ENCODE peak calls at places on chromosomes 1 and 21, in six cellular contexts. One of them, this sample, is unnamed. For H3K27me3 and H3K36me3, the result is how much of the 10 kb centered on the place peaks cover.

GRCh38 chr1:156618853-156619581 is at the start of gene HAPLN2:
- DNase-seq in K562: peak
- DNase-seq in Panc1: no peak
- DNase-seq in effector memory CD4-positive, alpha-beta T cell: no peak
- DNase-seq in left lung: no peak
- DNase-seq in bronchial epithelial cell: peak
- DNase-seq in this sample: peak

GRCh38 chr1:64537942-64538341 is 68.0 kb downstream of the CACHD1 start:
- DNase-seq in Panc1: no peak
- DNase-seq in effector memory CD4-positive, alpha-beta T cell: no peak
- DNase-seq in bronchial epithelial cell: no peak
- DNase-seq in left lung: no peak
- DNase-seq in K562: no peak
- DNase-seq in this sample: no peak

GRCh38 chr1:173862769-173863223 is 5.0 kb downstream of the GAS5 start:
- DNase-seq in bronchial epithelial cell: no peak
- DNase-seq in Panc1: no peak
- DNase-seq in K562: peak
- DNase-seq in effector memory CD4-positive, alpha-beta T cell: no peak
- DNase-seq in left lung: no peak
- DNase-seq in this sample: no peak

GRCh38 chr1:54335396-54336056 is 70.7 kb downstream of the SSBP3 start:
- DNase-seq in K562: no peak
- DNase-seq in bronchial epithelial cell: peak
- DNase-seq in left lung: no peak
- DNase-seq in effector memory CD4-positive, alpha-beta T cell: no peak
- DNase-seq in Panc1: no peak
- DNase-seq in this sample: no peak

GRCh38 chr1:181676269-181676668 is 193.0 kb downstream of the CACNA1E start:
- DNase-seq in Panc1: peak
- DNase-seq in effector memory CD4-positive, alpha-beta T cell: no peak
- DNase-seq in left lung: no peak
- DNase-seq in bronchial epithelial cell: peak
- DNase-seq in K562: peak
- DNase-seq in this sample: no peak

GRCh38 chr1:189962171-189962570 is 515.5 kb downstream of the BRINP3 start:
- DNase-seq in Panc1: no peak
- DNase-seq in effector memory CD4-positive, alpha-beta T cell: no peak
- DNase-seq in left lung: no peak
- DNase-seq in bronchial epithelial cell: peak
- DNase-seq in K562: no peak
- DNase-seq in this sample: no peak

GRCh38 chr1:6961905-6962304 is 176.7 kb downstream of the CAMTA1 start:
- DNase-seq in Panc1: no peak
- DNase-seq in bronchial epithelial cell: no peak
- DNase-seq in effector memory CD4-positive, alpha-beta T cell: no peak
- DNase-seq in left lung: no peak
- DNase-seq in K562: no peak
- DNase-seq in this sample: no peak

GRCh38 chr1:41161851-41162250 is 80.3 kb downstream of the SCMH1 start:
- DNase-seq in effector memory CD4-positive, alpha-beta T cell: no peak
- DNase-seq in bronchial epithelial cell: no peak
- DNase-seq in K562: no peak
- DNase-seq in left lung: peak
- DNase-seq in Panc1: no peak
- DNase-seq in this sample: no peak

GRCh38 chr1:182624582-182624981 is 20.4 kb upstream of the RGS16 start:
- DNase-seq in left lung: no peak
- DNase-seq in bronchial epithelial cell: no peak
- DNase-seq in K562: no peak
- DNase-seq in Panc1: no peak
- DNase-seq in effector memory CD4-positive, alpha-beta T cell: no peak
- DNase-seq in this sample: no peak

GRCh38 chr1:47948126-47948525 is 49.1 kb downstream of the TRABD2B start:
- DNase-seq in Panc1: no peak
- DNase-seq in left lung: no peak
- DNase-seq in K562: peak
- DNase-seq in effector memory CD4-positive, alpha-beta T cell: no peak
- DNase-seq in bronchial epithelial cell: peak
- DNase-seq in this sample: no peak

GRCh38 chr21:36254106-36254941 is 65.7 kb upstream of the MORC3 start:
- DNase-seq in Panc1: no peak
- DNase-seq in effector memory CD4-positive, alpha-beta T cell: no peak
- DNase-seq in K562: no peak
- DNase-seq in bronchial epithelial cell: no peak
- DNase-seq in left lung: no peak
- DNase-seq in this sample: no peak

GRCh38 chr1:150999051-150999674 is 7.5 kb downstream of the MINDY1 start:
- DNase-seq in bronchial epithelial cell: no peak
- DNase-seq in effector memory CD4-positive, alpha-beta T cell: no peak
- DNase-seq in left lung: no peak
- DNase-seq in K562: peak
- DNase-seq in Panc1: no peak
- DNase-seq in this sample: no peak

GRCh38 chr1:162690672-162691434 is 58.6 kb downstream of the DDR2 start:
- DNase-seq in Panc1: peak
- DNase-seq in effector memory CD4-positive, alpha-beta T cell: no peak
- DNase-seq in bronchial epithelial cell: peak
- DNase-seq in K562: peak
- DNase-seq in left lung: no peak
- DNase-seq in this sample: peak

GRCh38 chr1:181191494-181192040 is 103.1 kb downstream of the IER5 start:
- DNase-seq in K562: no peak
- DNase-seq in bronchial epithelial cell: no peak
- DNase-seq in effector memory CD4-positive, alpha-beta T cell: no peak
- DNase-seq in left lung: no peak
- DNase-seq in Panc1: no peak
- DNase-seq in this sample: no peak

GRCh38 chr1:174052621-174053020 is 30.5 kb upstream of the RC3H1 start:
- DNase-seq in K562: no peak
- DNase-seq in left lung: no peak
- DNase-seq in bronchial epithelial cell: no peak
- DNase-seq in Panc1: no peak
- DNase-seq in effector memory CD4-positive, alpha-beta T cell: no peak
- DNase-seq in this sample: no peak

GRCh38 chr1:177287237-177287636 is 116.5 kb downstream of the BRINP2 start:
- DNase-seq in bronchial epithelial cell: no peak
- DNase-seq in K562: no peak
- DNase-seq in Panc1: no peak
- DNase-seq in effector memory CD4-positive, alpha-beta T cell: no peak
- DNase-seq in left lung: no peak
- DNase-seq in this sample: no peak

GRCh38 chr1:57406428-57406827 is 17.4 kb downstream of the DAB1 start:
- DNase-seq in effector memory CD4-positive, alpha-beta T cell: no peak
- DNase-seq in bronchial epithelial cell: no peak
- DNase-seq in left lung: no peak
- DNase-seq in Panc1: no peak
- DNase-seq in K562: no peak
- DNase-seq in this sample: no peak

GRCh38 chr1:233081686-233082085 is 131.3 kb downstream of the NTPCR start:
- DNase-seq in effector memory CD4-positive, alpha-beta T cell: no peak
- DNase-seq in bronchial epithelial cell: peak
- DNase-seq in Panc1: no peak
- DNase-seq in left lung: no peak
- DNase-seq in K562: no peak
- DNase-seq in this sample: no peak

GRCh38 chr1:19361231-19362147 is 49.4 kb downstream of the SLC66A1 start:
- DNase-seq in effector memory CD4-positive, alpha-beta T cell: no peak
- DNase-seq in Panc1: no peak
- DNase-seq in bronchial epithelial cell: peak
- DNase-seq in K562: no peak
- DNase-seq in left lung: no peak
- DNase-seq in this sample: no peak

GRCh38 chr1:119338757-119339156 is 29.8 kb upstream of the HAO2 start:
- DNase-seq in left lung: no peak
- DNase-seq in K562: no peak
- DNase-seq in bronchial epithelial cell: no peak
- DNase-seq in effector memory CD4-positive, alpha-beta T cell: no peak
- DNase-seq in Panc1: no peak
- DNase-seq in this sample: no peak

GRCh38 chr1:113396585-113396984 is 6.3 kb downstream of the MAGI3 start:
- DNase-seq in Panc1: no peak
- DNase-seq in effector memory CD4-positive, alpha-beta T cell: no peak
- DNase-seq in left lung: no peak
- DNase-seq in bronchial epithelial cell: peak
- DNase-seq in K562: no peak
- DNase-seq in this sample: no peak

GRCh38 chr1:3397311-3397710 is 57.2 kb upstream of the ARHGEF16 start:
- DNase-seq in left lung: no peak
- DNase-seq in effector memory CD4-positive, alpha-beta T cell: no peak
- DNase-seq in K562: no peak
- DNase-seq in bronchial epithelial cell: no peak
- DNase-seq in Panc1: no peak
- DNase-seq in this sample: no peak

GRCh38 chr1:3399732-3400131 is 54.7 kb upstream of the ARHGEF16 start:
- DNase-seq in effector memory CD4-positive, alpha-beta T cell: no peak
- DNase-seq in left lung: no peak
- DNase-seq in Panc1: no peak
- DNase-seq in bronchial epithelial cell: no peak
- DNase-seq in K562: no peak
- DNase-seq in this sample: no peak

GRCh38 chr1:3401585-3402257 is 52.7 kb upstream of the ARHGEF16 start:
- DNase-seq in Panc1: no peak
- DNase-seq in effector memory CD4-positive, alpha-beta T cell: no peak
- DNase-seq in bronchial epithelial cell: no peak
- DNase-seq in left lung: no peak
- DNase-seq in K562: no peak
- DNase-seq in this sample: no peak

GRCh38 chr1:3396411-3396810 is 58.1 kb upstream of the ARHGEF16 start:
- DNase-seq in left lung: no peak
- DNase-seq in effector memory CD4-positive, alpha-beta T cell: no peak
- DNase-seq in bronchial epithelial cell: no peak
- DNase-seq in K562: no peak
- DNase-seq in Panc1: no peak
- DNase-seq in this sample: no peak

DNA sequence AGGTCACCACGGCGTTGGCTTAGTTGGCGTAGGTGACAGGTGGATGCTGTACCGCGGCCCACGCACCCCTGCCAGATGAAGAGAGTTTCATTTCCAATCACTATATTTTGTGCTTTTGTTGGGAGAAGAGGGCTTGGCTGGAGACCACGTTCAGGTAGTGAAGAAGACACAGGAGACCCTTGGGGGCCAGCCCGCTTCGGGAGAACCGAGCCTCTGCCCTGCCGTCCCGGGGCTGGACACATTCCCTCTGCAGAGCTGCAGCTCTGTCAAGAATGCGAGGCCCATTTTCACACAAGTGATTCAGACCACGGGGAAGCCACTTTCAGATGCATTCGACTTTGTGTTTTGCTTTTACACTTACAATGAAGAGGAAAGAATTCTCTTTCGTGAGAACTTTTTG is 55.7 kb upstream of the ARHGEF16 start:
- DNase-seq in effector memory CD4-positive, alpha-beta T cell: no peak
- DNase-seq in bronchial epithelial cell: no peak
- DNase-seq in K562: no peak
- DNase-seq in Panc1: no peak
- DNase-seq in left lung: no peak
- DNase-seq in this sample: no peak
- H3K27me3 ChIP-seq in effector memory CD4-positive, alpha-beta T cell: under half
- H3K27me3 ChIP-seq in bronchial epithelial cell: under half
- H3K27me3 ChIP-seq in K562: under half
- H3K27me3 ChIP-seq in Panc1: under half
- H3K27me3 ChIP-seq in left lung: under half
- H3K27me3 ChIP-seq in this sample: under half

DNA sequence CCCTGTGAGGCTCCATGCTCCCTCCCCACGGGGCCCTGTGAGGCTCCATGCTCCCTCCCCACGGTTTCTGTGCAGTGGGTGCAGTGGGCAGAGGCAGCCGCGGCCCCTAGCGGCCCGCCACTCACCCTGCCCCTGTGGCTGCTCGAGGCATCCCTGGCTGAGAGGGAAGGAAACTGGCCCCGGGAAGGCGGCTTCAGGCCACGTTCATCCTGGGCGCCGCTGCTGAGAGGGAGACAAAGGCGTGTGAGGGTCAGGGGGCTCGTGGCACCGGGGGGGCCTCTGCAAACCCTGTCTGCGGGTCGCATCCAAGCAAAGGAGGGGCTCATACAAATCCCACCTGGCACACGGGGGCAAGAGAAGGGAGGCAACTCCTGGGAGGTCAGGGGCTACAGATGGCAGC is 8.5 kb downstream of the CFAP410 start:
- DNase-seq in effector memory CD4-positive, alpha-beta T cell: no peak
- DNase-seq in Panc1: no peak
- DNase-seq in left lung: peak
- DNase-seq in K562: no peak
- DNase-seq in bronchial epithelial cell: no peak
- DNase-seq in this sample: no peak
- H3K4me3 ChIP-seq in effector memory CD4-positive, alpha-beta T cell: no peak
- H3K4me3 ChIP-seq in Panc1: no peak
- H3K4me3 ChIP-seq in left lung: no peak
- H3K4me3 ChIP-seq in K562: no peak
- H3K4me3 ChIP-seq in bronchial epithelial cell: no peak
- H3K4me3 ChIP-seq in this sample: no peak

GRCh38 chr1:11795238-11795890 is 10.4 kb downstream of the MTHFR start:
- DNase-seq in Panc1: no peak
- DNase-seq in left lung: no peak
- DNase-seq in effector memory CD4-positive, alpha-beta T cell: no peak
- DNase-seq in K562: no peak
- DNase-seq in bronchial epithelial cell: no peak
- DNase-seq in this sample: no peak

GRCh38 chr1:11799896-11800295 is 5.9 kb downstream of the MTHFR start:
- DNase-seq in left lung: no peak
- DNase-seq in K562: no peak
- DNase-seq in bronchial epithelial cell: no peak
- DNase-seq in effector memory CD4-positive, alpha-beta T cell: no peak
- DNase-seq in Panc1: no peak
- DNase-seq in this sample: no peak

GRCh38 chr1:11796036-11796828 is 9.5 kb downstream of the MTHFR start:
- DNase-seq in K562: peak
- DNase-seq in bronchial epithelial cell: no peak
- DNase-seq in left lung: no peak
- DNase-seq in effector memory CD4-positive, alpha-beta T cell: no peak
- DNase-seq in Panc1: no peak
- DNase-seq in this sample: no peak

GRCh38 chr1:11799099-11799498 is 6.7 kb downstream of the MTHFR start:
- DNase-seq in bronchial epithelial cell: no peak
- DNase-seq in K562: no peak
- DNase-seq in effector memory CD4-positive, alpha-beta T cell: no peak
- DNase-seq in left lung: no peak
- DNase-seq in Panc1: no peak
- DNase-seq in this sample: no peak

GRCh38 chr1:11797525-11798216 is 8.1 kb downstream of the MTHFR start:
- DNase-seq in bronchial epithelial cell: no peak
- DNase-seq in K562: peak
- DNase-seq in effector memory CD4-positive, alpha-beta T cell: no peak
- DNase-seq in left lung: no peak
- DNase-seq in Panc1: no peak
- DNase-seq in this sample: no peak
- H3K36me3 ChIP-seq in bronchial epithelial cell: under half
- H3K36me3 ChIP-seq in K562: half or more
- H3K36me3 ChIP-seq in effector memory CD4-positive, alpha-beta T cell: half or more
- H3K36me3 ChIP-seq in left lung: under half
- H3K36me3 ChIP-seq in Panc1: under half
- H3K36me3 ChIP-seq in this sample: under half

DNA sequence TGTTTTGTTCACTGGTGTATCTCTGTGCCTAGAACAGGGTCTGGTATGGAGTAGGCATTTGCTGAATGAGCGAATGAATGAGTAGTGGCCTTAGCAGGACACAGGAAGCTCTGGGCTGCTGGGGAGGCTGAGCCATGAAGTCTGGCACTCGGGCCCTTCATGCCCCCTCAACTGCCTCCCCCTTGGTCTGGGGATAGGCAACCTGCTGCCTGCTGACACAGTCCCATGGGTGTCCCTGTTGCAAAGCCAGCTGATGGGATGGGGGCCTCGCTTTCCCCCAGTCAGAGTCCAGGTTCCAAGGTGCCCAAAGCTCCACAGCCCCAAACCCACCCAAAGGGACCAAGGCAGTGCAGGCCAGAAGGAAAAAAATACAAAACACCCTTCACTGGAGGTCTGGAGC is 107.0 kb upstream of the CASZ1 start:
- DNase-seq in bronchial epithelial cell: no peak
- DNase-seq in Panc1: no peak
- DNase-seq in effector memory CD4-positive, alpha-beta T cell: no peak
- DNase-seq in K562: no peak
- DNase-seq in left lung: no peak
- DNase-seq in this sample: no peak
- H3K27me3 ChIP-seq in bronchial epithelial cell: under half
- H3K27me3 ChIP-seq in Panc1: under half
- H3K27me3 ChIP-seq in effector memory CD4-positive, alpha-beta T cell: under half
- H3K27me3 ChIP-seq in K562: half or more
- H3K27me3 ChIP-seq in left lung: under half
- H3K27me3 ChIP-seq in this sample: under half

This sample was measured in HAP-1.